ENCODE peak calls at places on chromosomes 16 and 17, in ten cellular contexts. Z is mesenchymal stem cell; X is stimulated activated CD4-positive, alpha-beta T cell treated with anti-CD3 and anti-CD28 coated beads, Interleukin-4, amount 100 ng/mL, for 48 hours; Q is activated T-cell treated with anti-CD3 and anti-CD28 coated beads for 1 hour; G is GOT3; M is AG09319; J is foreskin fibroblast; P is progenitor cell of endocrine pancreas; E is Caki2; H is psoas muscle. V is an unnamed sample.

GRCh38 chr17:72467841-72468653 is 347.2 kb downstream of the SOX9 start:
- DNase-seq in Z (peak; percentile 69), X (no peak), Q (no peak), G (no peak), M (peak; percentile 79), J (peak; percentile 58), P (no peak), E (peak; percentile 84), H (no peak), V (no peak)

GRCh38 chr17:77455111-77455877 is 314.5 kb downstream of the SEC14L1 start:
- DNase-seq in Z (peak; percentile 94), X (no peak), Q (no peak), G (no peak), M (no peak), J (no peak), P (no peak), E (no peak), H (no peak), V (no peak)

GRCh38 chr16:65287307-65287706 is 165.4 kb upstream of the CDH11 start:
- DNase-seq in Z (no peak), X (no peak), Q (no peak), G (no peak), M (no peak), J (no peak), P (no peak), E (no peak), H (no peak), V (no peak)

GRCh38 chr17:63349478-63350000 is 96.6 kb downstream of the CYB561 start:
- DNase-seq in Z (no peak), X (no peak), Q (no peak), G (no peak), M (peak; percentile 70), J (peak; percentile 90), P (no peak), E (no peak), H (no peak), V (no peak)

GRCh38 chr16:35011-35775 is 18.2 kb downstream of the POLR3K start:
- DNase-seq in Z (no peak), X (no peak), Q (no peak), G (no peak), M (no peak), J (no peak), P (no peak), E (no peak), H (no peak), V (peak; percentile 56)

GRCh38 chr17:81097943-81098308 is 63.0 kb downstream of the BAIAP2 start:
- DNase-seq in Z (peak; percentile 29), X (no peak), Q (no peak), G (no peak), M (no peak), J (peak; percentile 66), P (no peak), E (peak; percentile 47), H (peak; percentile 46), V (no peak)

GRCh38 chr16:154223-155030 is 2.0 kb downstream of the HBZ start:
- DNase-seq in Z (peak; percentile 57), X (no peak), Q (no peak), G (no peak), M (no peak), J (no peak), P (no peak), E (no peak), H (no peak), V (no peak)

GRCh38 chr17:54785643-54786258 is 114.9 kb upstream of the TOM1L1 start:
- DNase-seq in Z (no peak), X (no peak), Q (no peak), G (no peak), M (no peak), J (no peak), P (no peak), E (no peak), H (no peak), V (no peak)

GRCh38 chr16:79767597-79768280 is 167.2 kb upstream of the MAF start:
- DNase-seq in Z (peak; percentile 37), X (no peak), Q (no peak), G (no peak), M (peak; percentile 8), J (peak; percentile 54), P (no peak), E (no peak), H (no peak), V (peak; percentile 0)